ENCODE peak calls at places on chromosomes 5 and 9, in five cellular contexts. M is SJCRH30, D is GM23248, Q is WERI-Rb-1, C is adrenal gland. U is an unnamed sample.

GRCh38 chr5:31361906-31362900 is 168.7 kb downstream of the CDH6 start:
- DNase-seq in M (peak), D (peak), Q (no peak), C (no peak), U (no peak)

GRCh38 chr5:148972396-148972795 is 90.5 kb downstream of the SH3TC2 start:
- DNase-seq in M (no peak), D (no peak), Q (no peak), C (no peak), U (no peak)

GRCh38 chr5:168489059-168489458 is 2.8 kb downstream of the RARS1 start:
- DNase-seq in M (no peak), D (no peak), Q (no peak), C (no peak), U (no peak)

GRCh38 chr9:77910216-77910615 is 121.4 kb downstream of the GNAQ start:
- DNase-seq in M (no peak), D (peak), Q (no peak), C (no peak), U (no peak)

GRCh38 chr5:73638344-73639095 is 12.5 kb downstream of the ARHGEF28 start:
- DNase-seq in M (peak), D (peak), Q (no peak), C (no peak), U (no peak)

GRCh38 chr5:141872496-141873356 is 5.5 kb downstream of the PCDH1 start:
- DNase-seq in M (no peak), D (no peak), Q (no peak), C (no peak), U (peak)

GRCh38 chr9:5718296-5719032 is 89.6 kb downstream of the RIC1 start:
- DNase-seq in M (peak), D (peak), Q (no peak), C (no peak), U (no peak)

GRCh38 chr5:66518753-66519152 is 77.4 kb upstream of the MAST4 start:
- DNase-seq in M (no peak), D (no peak), Q (no peak), C (no peak), U (no peak)

GRCh38 chr9:15103321-15103720 is 193.1 kb upstream of the FREM1 start:
- DNase-seq in M (no peak), D (no peak), Q (no peak), C (no peak), U (no peak)

GRCh38 chr5:96569332-96569731 is 92.8 kb upstream of the CAST start:
- DNase-seq in M (peak), D (no peak), Q (no peak), C (no peak), U (no peak)
- H3K27ac ChIP-seq in M (no peak), D (no peak), Q (no peak), C (no peak), U (no peak)

DNA sequence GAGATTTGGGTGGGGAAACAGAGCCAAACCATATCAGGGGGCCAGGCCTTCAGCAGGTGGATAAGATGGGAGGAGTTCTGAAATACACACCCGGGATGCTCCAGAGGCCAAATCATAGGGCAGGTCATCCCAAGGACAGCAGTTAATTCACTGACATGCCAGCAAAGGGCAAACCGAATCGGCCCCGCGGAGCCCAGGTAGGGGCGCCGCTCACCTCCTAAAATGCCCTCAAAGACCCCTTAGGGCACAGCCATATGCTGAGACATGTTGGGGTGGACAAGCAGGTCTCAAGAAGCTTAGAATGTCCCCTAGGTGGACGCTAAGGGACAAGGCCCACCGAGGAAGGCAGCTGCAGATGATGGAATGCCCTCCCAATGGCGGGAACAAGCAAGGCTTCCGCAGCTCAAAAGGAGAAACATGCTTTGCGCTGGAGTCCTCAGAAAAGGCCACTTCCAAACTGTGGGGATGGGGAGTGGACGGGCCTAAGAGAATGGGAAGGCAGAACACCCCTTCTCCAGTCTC is 144.9 kb downstream of the ERCC6L2 start:
- DNase-seq in M (no peak), D (no peak), Q (no peak), C (no peak), U (no peak)
- H3K4me3 ChIP-seq in M (peak), D (peak), Q (peak), C (no peak), U (peak)

DNA sequence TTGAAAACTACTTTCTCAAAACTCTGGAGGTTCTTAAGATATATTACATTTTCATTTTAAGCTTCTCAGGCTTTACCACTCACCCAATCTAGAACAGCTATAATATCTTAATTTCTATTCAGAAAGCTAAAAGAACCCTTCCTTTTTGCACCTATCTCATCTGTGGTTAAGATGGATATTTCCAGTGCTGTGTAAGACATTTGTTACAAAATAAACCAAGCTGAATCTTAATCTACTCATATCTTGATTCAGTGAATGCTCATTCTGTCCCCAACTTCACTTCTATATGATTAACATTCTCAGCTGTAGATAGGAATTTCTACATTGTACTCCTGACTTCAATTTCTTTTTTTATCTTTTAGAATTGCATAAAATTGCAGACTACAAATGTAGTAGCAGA is 15.0 kb downstream of the ABHD17B start:
- DNase-seq in M (no peak), D (peak), Q (no peak), C (no peak), U (no peak)
- H3K27ac ChIP-seq in M (no peak), D (no peak), Q (no peak), C (no peak), U (no peak)

DNA sequence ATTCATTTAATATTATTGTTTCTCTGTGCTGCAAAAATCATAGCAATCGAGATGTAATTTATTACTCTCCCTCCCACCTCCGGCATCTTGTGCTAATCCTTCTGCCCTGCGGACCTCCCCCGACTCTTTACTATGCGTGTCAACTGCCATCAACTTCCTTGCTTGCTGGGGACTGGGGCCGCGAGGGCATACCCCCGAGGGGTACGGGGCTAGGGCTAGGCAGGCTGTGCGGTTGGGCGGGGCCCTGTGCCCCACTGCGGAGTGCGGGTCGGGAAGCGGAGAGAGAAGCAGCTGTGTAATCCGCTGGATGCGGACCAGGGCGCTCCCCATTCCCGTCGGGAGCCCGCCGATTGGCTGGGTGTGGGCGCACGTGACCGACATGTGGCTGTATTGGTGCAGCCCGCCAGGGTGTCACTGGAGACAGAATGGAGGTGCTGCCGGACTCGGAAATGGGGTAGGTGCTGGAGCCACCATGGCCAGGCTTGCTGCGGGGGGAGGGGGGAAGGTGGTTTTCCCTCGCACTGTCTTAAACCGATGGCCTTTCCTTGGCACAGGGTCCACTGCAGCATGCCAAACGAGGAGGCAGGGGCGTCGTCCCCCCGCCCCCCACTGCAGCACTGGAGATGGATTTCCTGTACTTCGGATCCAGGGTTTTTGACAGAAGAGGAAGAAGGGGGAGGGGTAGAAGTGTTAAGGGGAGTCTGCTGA is at the start of gene APC:
- DNase-seq in M (peak), D (peak), Q (peak), C (peak), U (peak)
- H3K4me3 ChIP-seq in M (peak), D (peak), Q (peak), C (peak), U (peak)

GRCh38 chr5:150347003-150347402 is 10.5 kb upstream of the TCOF1 start:
- DNase-seq in M (no peak), D (no peak), Q (peak), C (no peak), U (no peak)

GRCh38 chr5:150349681-150350275 is 7.7 kb upstream of the TCOF1 start:
- DNase-seq in M (no peak), D (no peak), Q (no peak), C (no peak), U (no peak)

GRCh38 chr5:150353395-150353675 is 4.2 kb upstream of the TCOF1 start:
- DNase-seq in M (no peak), D (no peak), Q (no peak), C (no peak), U (no peak)

GRCh38 chr5:150352531-150353394 is 4.7 kb upstream of the TCOF1 start:
- DNase-seq in M (no peak), D (peak), Q (no peak), C (no peak), U (no peak)

GRCh38 chr5:150350524-150351344 is 6.8 kb upstream of the TCOF1 start:
- DNase-seq in M (peak), D (peak), Q (peak), C (peak), U (peak)
- H3K27ac ChIP-seq in M (no peak), D (no peak), Q (no peak), C (peak), U (no peak)

GRCh38 chr5:130385619-130386018 is 481.4 kb downstream of the CHSY3 start:
- DNase-seq in M (no peak), D (no peak), Q (no peak), C (no peak), U (peak)

GRCh38 chr5:130386155-130386554 is 481.9 kb downstream of the CHSY3 start:
- DNase-seq in M (no peak), D (no peak), Q (no peak), C (no peak), U (peak)
- H3K4me3 ChIP-seq in M (no peak), D (no peak), Q (no peak), C (no peak), U (no peak)

DNA sequence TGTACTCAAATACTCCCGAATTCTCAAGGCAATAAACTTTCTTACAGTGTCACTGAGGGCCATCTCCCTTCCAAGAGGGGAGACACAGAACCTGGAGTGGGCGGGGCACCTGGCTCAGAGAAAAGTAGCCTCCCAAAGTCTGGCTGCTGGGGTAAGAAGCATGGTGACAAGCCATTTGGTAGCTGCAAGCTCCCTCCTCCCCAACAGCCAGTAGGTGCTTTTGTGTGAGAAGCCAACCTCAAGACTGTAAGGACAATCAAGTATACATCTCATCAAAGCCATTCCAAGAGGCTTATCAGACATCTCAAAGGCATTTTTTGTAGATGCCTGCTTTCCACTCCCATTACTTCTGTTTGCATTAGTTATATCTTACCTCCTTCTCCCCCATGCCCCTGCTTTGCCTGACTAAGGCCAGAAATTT is 1.4 kb downstream of the DAB2 start:
- DNase-seq in M (no peak), D (peak), Q (no peak), C (no peak), U (no peak)
- H3K27ac ChIP-seq in M (peak), D (peak), Q (no peak), C (peak), U (peak)

DNA sequence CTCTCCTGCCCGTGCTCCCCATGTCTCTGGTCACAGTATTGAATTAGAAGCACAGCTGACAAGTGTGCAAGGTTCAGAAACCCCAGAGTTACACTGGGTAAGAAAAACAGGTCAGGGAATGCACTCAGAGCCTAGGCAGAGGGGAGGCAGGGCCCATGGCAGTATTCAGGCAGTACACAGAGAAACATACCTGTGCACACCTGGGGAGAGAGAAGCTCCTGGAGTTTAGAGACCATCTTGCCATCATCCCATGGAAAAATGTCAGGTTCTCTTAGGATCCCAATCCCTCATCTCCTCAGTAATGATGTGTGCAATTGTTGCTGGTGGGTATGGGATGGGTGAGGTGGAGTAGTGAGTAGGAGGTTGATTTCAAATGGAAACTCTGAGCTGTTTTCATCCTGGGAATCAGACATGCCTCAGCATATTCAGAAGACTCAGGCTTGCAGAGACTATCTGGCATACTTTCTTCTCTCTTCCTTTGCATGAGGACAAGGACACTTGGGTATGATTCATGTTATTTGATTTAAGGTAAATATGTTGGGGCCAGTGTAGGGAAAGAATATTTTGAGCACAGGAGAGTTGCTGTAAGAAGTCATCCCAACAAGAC is 228.5 kb downstream of the ESM1 start:
- DNase-seq in M (no peak), D (peak), Q (no peak), C (no peak), U (no peak)
- H3K4me3 ChIP-seq in M (no peak), D (no peak), Q (no peak), C (no peak), U (no peak)

U was measured in osteoblast.